ENCODE peak calls at places on chromosomes 6 and 20, in ten cellular contexts. One of them, this sample, is unnamed.

GRCh38 chr20:32479697-32480140 is 105.4 kb downstream of the NOL4L start:
- DNase-seq in fibroblast of pulmonary artery: no peak
- DNase-seq in neural progenitor cell: no peak
- DNase-seq in adrenal gland: no peak
- DNase-seq in stomach: no peak
- DNase-seq in endodermal cell: peak
- DNase-seq in lower lobe of right lung: no peak
- DNase-seq in heart right ventricle: no peak
- DNase-seq in fibroblast of mammary gland: no peak
- DNase-seq in psoas muscle: no peak
- DNase-seq in this sample: no peak

GRCh38 chr6:2859325-2859700 is 17.6 kb upstream of the SERPINB1 start:
- DNase-seq in fibroblast of pulmonary artery: no peak
- DNase-seq in neural progenitor cell: no peak
- DNase-seq in adrenal gland: no peak
- DNase-seq in stomach: no peak
- DNase-seq in endodermal cell: no peak
- DNase-seq in lower lobe of right lung: no peak
- DNase-seq in heart right ventricle: no peak
- DNase-seq in fibroblast of mammary gland: no peak
- DNase-seq in psoas muscle: no peak
- DNase-seq in this sample: no peak

GRCh38 chr20:11849270-11849920 is 68.3 kb upstream of the BTBD3 start:
- DNase-seq in fibroblast of pulmonary artery: peak
- DNase-seq in neural progenitor cell: no peak
- DNase-seq in adrenal gland: no peak
- DNase-seq in stomach: no peak
- DNase-seq in endodermal cell: no peak
- DNase-seq in lower lobe of right lung: no peak
- DNase-seq in heart right ventricle: no peak
- DNase-seq in fibroblast of mammary gland: peak
- DNase-seq in psoas muscle: no peak
- DNase-seq in this sample: peak

GRCh38 chr6:155635416-155635815 is 179.8 kb upstream of the NOX3 start:
- DNase-seq in fibroblast of pulmonary artery: no peak
- DNase-seq in neural progenitor cell: no peak
- DNase-seq in adrenal gland: no peak
- DNase-seq in stomach: no peak
- DNase-seq in endodermal cell: no peak
- DNase-seq in lower lobe of right lung: no peak
- DNase-seq in heart right ventricle: no peak
- DNase-seq in fibroblast of mammary gland: no peak
- DNase-seq in psoas muscle: no peak
- DNase-seq in this sample: no peak

GRCh38 chr6:156703719-156704118 is 73.5 kb upstream of the ARID1B start:
- DNase-seq in fibroblast of pulmonary artery: peak
- DNase-seq in neural progenitor cell: no peak
- DNase-seq in adrenal gland: no peak
- DNase-seq in stomach: no peak
- DNase-seq in endodermal cell: no peak
- DNase-seq in lower lobe of right lung: no peak
- DNase-seq in heart right ventricle: no peak
- DNase-seq in fibroblast of mammary gland: peak
- DNase-seq in psoas muscle: no peak
- DNase-seq in this sample: peak

GRCh38 chr20:53848304-53848703 is 222.1 kb downstream of the BCAS1 start:
- DNase-seq in fibroblast of pulmonary artery: no peak
- DNase-seq in neural progenitor cell: no peak
- DNase-seq in adrenal gland: no peak
- DNase-seq in stomach: no peak
- DNase-seq in endodermal cell: no peak
- DNase-seq in lower lobe of right lung: no peak
- DNase-seq in heart right ventricle: no peak
- DNase-seq in fibroblast of mammary gland: no peak
- DNase-seq in psoas muscle: no peak
- DNase-seq in this sample: no peak

GRCh38 chr6:18561006-18561750 is 174.0 kb downstream of the RNF144B start:
- DNase-seq in fibroblast of pulmonary artery: peak
- DNase-seq in neural progenitor cell: no peak
- DNase-seq in adrenal gland: no peak
- DNase-seq in stomach: no peak
- DNase-seq in endodermal cell: no peak
- DNase-seq in lower lobe of right lung: no peak
- DNase-seq in heart right ventricle: no peak
- DNase-seq in fibroblast of mammary gland: peak
- DNase-seq in psoas muscle: no peak
- DNase-seq in this sample: no peak

GRCh38 chr20:51456511-51457280 is 85.8 kb downstream of the NFATC2 start:
- DNase-seq in fibroblast of pulmonary artery: peak
- DNase-seq in neural progenitor cell: peak
- DNase-seq in adrenal gland: peak
- DNase-seq in stomach: peak
- DNase-seq in endodermal cell: peak
- DNase-seq in lower lobe of right lung: peak
- DNase-seq in heart right ventricle: peak
- DNase-seq in fibroblast of mammary gland: peak
- DNase-seq in psoas muscle: peak
- DNase-seq in this sample: peak

GRCh38 chr6:31814677-31815024 is 432 bp downstream of the HSPA1L start:
- DNase-seq in fibroblast of pulmonary artery: peak
- DNase-seq in neural progenitor cell: peak
- DNase-seq in adrenal gland: peak
- DNase-seq in stomach: peak
- DNase-seq in endodermal cell: peak
- DNase-seq in lower lobe of right lung: peak
- DNase-seq in heart right ventricle: peak
- DNase-seq in fibroblast of mammary gland: peak
- DNase-seq in psoas muscle: peak
- DNase-seq in this sample: peak

GRCh38 chr20:63926298-63926697 is 29.9 kb downstream of the UCKL1 start:
- DNase-seq in fibroblast of pulmonary artery: no peak
- DNase-seq in neural progenitor cell: no peak
- DNase-seq in adrenal gland: peak
- DNase-seq in stomach: no peak
- DNase-seq in endodermal cell: no peak
- DNase-seq in lower lobe of right lung: no peak
- DNase-seq in heart right ventricle: no peak
- DNase-seq in fibroblast of mammary gland: no peak
- DNase-seq in psoas muscle: no peak
- DNase-seq in this sample: no peak

DNA sequence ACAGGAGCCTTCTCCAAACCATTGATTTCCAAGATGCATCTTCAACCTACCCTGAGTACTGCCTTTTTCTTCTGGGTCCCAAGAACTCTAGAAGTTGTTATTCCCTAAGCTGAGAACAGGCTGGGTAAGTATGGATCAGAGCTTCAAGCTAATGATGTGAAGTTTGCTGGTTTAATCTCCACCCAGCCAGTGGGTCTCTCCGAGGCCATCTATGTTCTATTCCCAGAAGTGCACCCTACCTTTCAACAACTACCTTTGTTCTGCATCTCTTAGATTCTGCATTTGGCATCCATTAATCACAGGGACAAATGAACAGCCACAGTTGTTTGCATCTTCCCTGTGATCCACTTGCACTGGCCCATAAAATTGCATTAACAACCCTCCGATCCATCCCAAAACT is 246.2 kb downstream of the HIVEP2 start:
- DNase-seq in fibroblast of pulmonary artery: no peak
- DNase-seq in neural progenitor cell: no peak
- DNase-seq in adrenal gland: no peak
- DNase-seq in stomach: no peak
- DNase-seq in endodermal cell: peak
- DNase-seq in lower lobe of right lung: no peak
- DNase-seq in heart right ventricle: no peak
- DNase-seq in fibroblast of mammary gland: no peak
- DNase-seq in psoas muscle: no peak
- DNase-seq in this sample: no peak
- TF ChIP-seq CTCF in fibroblast of pulmonary artery: peak
- TF ChIP-seq CTCF in neural progenitor cell: peak
- TF ChIP-seq CTCF in adrenal gland: no peak
- TF ChIP-seq CTCF in stomach: no peak
- TF ChIP-seq CTCF in endodermal cell: peak
- TF ChIP-seq CTCF in lower lobe of right lung: no peak
- TF ChIP-seq CTCF in heart right ventricle: no peak
- TF ChIP-seq CTCF in fibroblast of mammary gland: peak
- TF ChIP-seq CTCF in psoas muscle: no peak
- TF ChIP-seq CTCF in this sample: peak

GRCh38 chr6:92635553-92636153 is 783.7 kb downstream of the EPHA7 start:
- DNase-seq in fibroblast of pulmonary artery: no peak
- DNase-seq in neural progenitor cell: no peak
- DNase-seq in adrenal gland: no peak
- DNase-seq in stomach: no peak
- DNase-seq in endodermal cell: no peak
- DNase-seq in lower lobe of right lung: no peak
- DNase-seq in heart right ventricle: no peak
- DNase-seq in fibroblast of mammary gland: no peak
- DNase-seq in psoas muscle: no peak
- DNase-seq in this sample: no peak
- TF ChIP-seq CTCF in fibroblast of pulmonary artery: no peak
- TF ChIP-seq CTCF in neural progenitor cell: no peak
- TF ChIP-seq CTCF in adrenal gland: no peak
- TF ChIP-seq CTCF in stomach: no peak
- TF ChIP-seq CTCF in endodermal cell: no peak
- TF ChIP-seq CTCF in lower lobe of right lung: no peak
- TF ChIP-seq CTCF in heart right ventricle: no peak
- TF ChIP-seq CTCF in fibroblast of mammary gland: no peak
- TF ChIP-seq CTCF in psoas muscle: no peak
- TF ChIP-seq CTCF in this sample: no peak

DNA sequence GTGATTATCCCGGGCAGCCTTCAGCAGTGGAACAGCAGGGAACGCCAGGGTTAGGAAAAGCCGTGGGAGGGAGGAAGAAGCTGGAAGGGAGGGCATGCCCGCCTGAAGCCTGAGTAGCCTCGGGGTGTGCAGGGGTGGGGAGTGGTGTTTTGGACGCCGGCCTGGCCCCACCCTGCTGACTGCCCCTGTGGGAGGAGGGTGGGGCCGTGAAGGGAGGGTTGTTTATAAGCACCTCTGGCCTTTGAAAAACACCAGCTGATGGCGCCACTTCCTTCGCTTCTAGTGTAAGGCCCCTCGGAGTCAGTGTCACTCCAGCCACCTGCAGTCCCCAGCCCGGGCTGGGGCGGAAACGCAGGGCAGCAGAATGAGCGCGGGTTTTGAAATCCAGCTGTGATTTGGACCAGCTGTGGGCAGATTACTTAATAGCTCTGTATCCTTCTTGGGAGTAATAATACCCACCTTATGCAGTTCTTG is 52.8 kb upstream of the BMP6 start:
- DNase-seq in fibroblast of pulmonary artery: peak
- DNase-seq in neural progenitor cell: peak
- DNase-seq in adrenal gland: no peak
- DNase-seq in stomach: peak
- DNase-seq in endodermal cell: peak
- DNase-seq in lower lobe of right lung: peak
- DNase-seq in heart right ventricle: peak
- DNase-seq in fibroblast of mammary gland: peak
- DNase-seq in psoas muscle: peak
- DNase-seq in this sample: peak
- TF ChIP-seq CTCF in fibroblast of pulmonary artery: no peak
- TF ChIP-seq CTCF in neural progenitor cell: peak
- TF ChIP-seq CTCF in adrenal gland: no peak
- TF ChIP-seq CTCF in stomach: no peak
- TF ChIP-seq CTCF in endodermal cell: peak
- TF ChIP-seq CTCF in lower lobe of right lung: no peak
- TF ChIP-seq CTCF in heart right ventricle: peak
- TF ChIP-seq CTCF in fibroblast of mammary gland: peak
- TF ChIP-seq CTCF in psoas muscle: no peak
- TF ChIP-seq CTCF in this sample: no peak

GRCh38 chr6:107284805-107285204 is 169.5 kb upstream of the BEND3 start:
- DNase-seq in fibroblast of pulmonary artery: no peak
- DNase-seq in neural progenitor cell: no peak
- DNase-seq in adrenal gland: no peak
- DNase-seq in stomach: no peak
- DNase-seq in endodermal cell: no peak
- DNase-seq in lower lobe of right lung: no peak
- DNase-seq in heart right ventricle: no peak
- DNase-seq in fibroblast of mammary gland: no peak
- DNase-seq in psoas muscle: no peak
- DNase-seq in this sample: no peak
- TF ChIP-seq CTCF in fibroblast of pulmonary artery: no peak
- TF ChIP-seq CTCF in neural progenitor cell: no peak
- TF ChIP-seq CTCF in adrenal gland: no peak
- TF ChIP-seq CTCF in stomach: no peak
- TF ChIP-seq CTCF in endodermal cell: no peak
- TF ChIP-seq CTCF in lower lobe of right lung: no peak
- TF ChIP-seq CTCF in heart right ventricle: no peak
- TF ChIP-seq CTCF in fibroblast of mammary gland: no peak
- TF ChIP-seq CTCF in psoas muscle: no peak
- TF ChIP-seq CTCF in this sample: no peak

GRCh38 chr20:36541227-36542018 is at the start of gene MYL9:
- DNase-seq in fibroblast of pulmonary artery: peak
- DNase-seq in neural progenitor cell: peak
- DNase-seq in adrenal gland: peak
- DNase-seq in stomach: peak
- DNase-seq in endodermal cell: peak
- DNase-seq in lower lobe of right lung: peak
- DNase-seq in heart right ventricle: peak
- DNase-seq in fibroblast of mammary gland: peak
- DNase-seq in psoas muscle: peak
- DNase-seq in this sample: peak

GRCh38 chr20:36540551-36541211 is 638 bp upstream of the MYL9 start:
- DNase-seq in fibroblast of pulmonary artery: peak
- DNase-seq in neural progenitor cell: peak
- DNase-seq in adrenal gland: peak
- DNase-seq in stomach: no peak
- DNase-seq in endodermal cell: peak
- DNase-seq in lower lobe of right lung: peak
- DNase-seq in heart right ventricle: peak
- DNase-seq in fibroblast of mammary gland: no peak
- DNase-seq in psoas muscle: no peak
- DNase-seq in this sample: no peak

GRCh38 chr20:36542019-36542488 is 735 bp downstream of the MYL9 start:
- DNase-seq in fibroblast of pulmonary artery: peak
- DNase-seq in neural progenitor cell: peak
- DNase-seq in adrenal gland: peak
- DNase-seq in stomach: no peak
- DNase-seq in endodermal cell: peak
- DNase-seq in lower lobe of right lung: no peak
- DNase-seq in heart right ventricle: peak
- DNase-seq in fibroblast of mammary gland: peak
- DNase-seq in psoas muscle: peak
- DNase-seq in this sample: peak

GRCh38 chr20:36542516-36543186 is 1.3 kb downstream of the MYL9 start:
- DNase-seq in fibroblast of pulmonary artery: no peak
- DNase-seq in neural progenitor cell: no peak
- DNase-seq in adrenal gland: no peak
- DNase-seq in stomach: no peak
- DNase-seq in endodermal cell: no peak
- DNase-seq in lower lobe of right lung: no peak
- DNase-seq in heart right ventricle: no peak
- DNase-seq in fibroblast of mammary gland: no peak
- DNase-seq in psoas muscle: no peak
- DNase-seq in this sample: no peak

GRCh38 chr20:36538026-36538764 is 3.1 kb upstream of the MYL9 start:
- DNase-seq in fibroblast of pulmonary artery: peak
- DNase-seq in neural progenitor cell: no peak
- DNase-seq in adrenal gland: no peak
- DNase-seq in stomach: no peak
- DNase-seq in endodermal cell: no peak
- DNase-seq in lower lobe of right lung: no peak
- DNase-seq in heart right ventricle: no peak
- DNase-seq in fibroblast of mammary gland: peak
- DNase-seq in psoas muscle: no peak
- DNase-seq in this sample: peak
- TF ChIP-seq CTCF in fibroblast of pulmonary artery: no peak
- TF ChIP-seq CTCF in neural progenitor cell: no peak
- TF ChIP-seq CTCF in adrenal gland: no peak
- TF ChIP-seq CTCF in stomach: no peak
- TF ChIP-seq CTCF in endodermal cell: no peak
- TF ChIP-seq CTCF in lower lobe of right lung: no peak
- TF ChIP-seq CTCF in heart right ventricle: no peak
- TF ChIP-seq CTCF in fibroblast of mammary gland: no peak
- TF ChIP-seq CTCF in psoas muscle: no peak
- TF ChIP-seq CTCF in this sample: no peak